ENCODE peak calls at places on chromosomes 16 and 17, in ten cellular contexts. H is PC-9, Q is SK-N-SH, J is Karpas-422, T is mesenchymal stem cell, I is MM.1S, M is neural progenitor cell, Z is IMR-90, N is GM23338, R is neuronal stem cell. O is an unnamed sample.

GRCh38 chr17:46928472-46929261 is 5.7 kb downstream of the GOSR2 start:
- DNase-seq in H (no peak), Q (no peak), J (no peak), T (peak), I (no peak), M (no peak), Z (no peak), N (no peak), R (no peak), O (no peak)

GRCh38 chr17:66435182-66435581 is 132.8 kb downstream of the PRKCA start:
- DNase-seq in H (no peak), Q (no peak), J (no peak), T (no peak), I (no peak), M (no peak), Z (no peak), N (no peak), R (no peak), O (no peak)

GRCh38 chr17:65324977-65325376 is 187.8 kb downstream of the RGS9 start:
- DNase-seq in H (no peak), Q (no peak), J (no peak), T (no peak), I (no peak), M (no peak), Z (no peak), N (no peak), R (no peak), O (no peak)

GRCh38 chr17:27415090-27415795 is 41.0 kb upstream of the KSR1 start:
- DNase-seq in H (no peak), Q (no peak), J (no peak), T (no peak), I (no peak), M (no peak), Z (no peak), N (peak), R (no peak), O (no peak)

GRCh38 chr16:50718061-50718760 is 23.7 kb upstream of the CYLD start:
- DNase-seq in H (no peak), Q (peak), J (no peak), T (no peak), I (no peak), M (no peak), Z (peak), N (no peak), R (no peak), O (no peak)

GRCh38 chr17:19003966-19004600 is 481 bp downstream of the FAM83G start:
- DNase-seq in H (peak), Q (peak), J (peak), T (peak), I (peak), M (peak), Z (peak), N (peak), R (peak), O (no peak)

GRCh38 chr16:56988948-56989945 is at the start of gene NLRC5:
- DNase-seq in H (peak), Q (peak), J (peak), T (peak), I (peak), M (peak), Z (peak), N (peak), R (peak), O (peak)

GRCh38 chr17:54426287-54426886 is 474.3 kb upstream of the TOM1L1 start:
- DNase-seq in H (no peak), Q (peak), J (peak), T (no peak), I (peak), M (peak), Z (no peak), N (peak), R (peak), O (peak)

GRCh38 chr16:2926660-2927646 is 15.2 kb downstream of the FLYWCH1 start:
- DNase-seq in H (peak), Q (peak), J (peak), T (peak), I (peak), M (peak), Z (peak), N (peak), R (peak), O (peak)

GRCh38 chr17:60827920-60828319 is 150.3 kb downstream of the BCAS3 start:
- DNase-seq in H (no peak), Q (no peak), J (no peak), T (no peak), I (no peak), M (no peak), Z (no peak), N (no peak), R (no peak), O (no peak)

GRCh38 chr17:61594294-61594825 is 3.3 kb upstream of the NACA2 start:
- DNase-seq in H (no peak), Q (no peak), J (no peak), T (no peak), I (no peak), M (no peak), Z (no peak), N (no peak), R (no peak), O (peak)

GRCh38 chr17:28760987-28761562 is 17.3 kb downstream of the TRAF4 start:
- DNase-seq in H (peak), Q (no peak), J (no peak), T (peak), I (no peak), M (peak), Z (peak), N (peak), R (no peak), O (peak)

GRCh38 chr17:17941015-17941414 is 31.2 kb downstream of the TOM1L2 start:
- DNase-seq in H (no peak), Q (no peak), J (no peak), T (no peak), I (no peak), M (no peak), Z (no peak), N (no peak), R (no peak), O (no peak)

GRCh38 chr16:57519796-57520360 is 16.5 kb downstream of the CCDC102A start:
- DNase-seq in H (peak), Q (peak), J (peak), T (peak), I (peak), M (peak), Z (peak), N (peak), R (no peak), O (peak)

GRCh38 chr16:79482011-79482410 is 118.5 kb downstream of the MAF start:
- DNase-seq in H (no peak), Q (no peak), J (no peak), T (no peak), I (no peak), M (no peak), Z (no peak), N (no peak), R (no peak), O (no peak)

GRCh38 chr17:73566905-73567782 is 77.1 kb downstream of the SDK2 start:
- DNase-seq in H (no peak), Q (no peak), J (no peak), T (no peak), I (peak), M (peak), Z (no peak), N (peak), R (no peak), O (no peak)

GRCh38 chr17:64128787-64129514 is 993 bp downstream of the ERN1 start:
- DNase-seq in H (peak), Q (no peak), J (no peak), T (peak), I (no peak), M (no peak), Z (no peak), N (peak), R (no peak), O (peak)

GRCh38 chr17:76744747-76745146 is 6.8 kb downstream of the MFSD11 start:
- DNase-seq in H (no peak), Q (no peak), J (no peak), T (no peak), I (no peak), M (no peak), Z (no peak), N (no peak), R (no peak), O (no peak)

GRCh38 chr17:83073389-83074063 is 5.9 kb upstream of the METRNL start:
- DNase-seq in H (peak), Q (no peak), J (no peak), T (no peak), I (no peak), M (no peak), Z (no peak), N (no peak), R (no peak), O (peak)

GRCh38 chr17:44317545-44317944 is 7.1 kb downstream of the SLC25A39 start:
- DNase-seq in H (no peak), Q (no peak), J (no peak), T (no peak), I (no peak), M (no peak), Z (no peak), N (no peak), R (no peak), O (no peak)

GRCh38 chr17:2736956-2737355 is 12.5 kb downstream of the CCDC92B start:
- DNase-seq in H (no peak), Q (peak), J (no peak), T (peak), I (no peak), M (no peak), Z (no peak), N (no peak), R (no peak), O (no peak)

GRCh38 chr17:69637399-69638165 is 223.1 kb downstream of the MAP2K6 start:
- DNase-seq in H (no peak), Q (no peak), J (peak), T (peak), I (no peak), M (peak), Z (peak), N (no peak), R (no peak), O (no peak)

GRCh38 chr17:82230627-82231311 is 1.9 kb downstream of the SLC16A3 start:
- DNase-seq in H (peak), Q (peak), J (no peak), T (peak), I (peak), M (peak), Z (peak), N (peak), R (peak), O (peak)

DNA sequence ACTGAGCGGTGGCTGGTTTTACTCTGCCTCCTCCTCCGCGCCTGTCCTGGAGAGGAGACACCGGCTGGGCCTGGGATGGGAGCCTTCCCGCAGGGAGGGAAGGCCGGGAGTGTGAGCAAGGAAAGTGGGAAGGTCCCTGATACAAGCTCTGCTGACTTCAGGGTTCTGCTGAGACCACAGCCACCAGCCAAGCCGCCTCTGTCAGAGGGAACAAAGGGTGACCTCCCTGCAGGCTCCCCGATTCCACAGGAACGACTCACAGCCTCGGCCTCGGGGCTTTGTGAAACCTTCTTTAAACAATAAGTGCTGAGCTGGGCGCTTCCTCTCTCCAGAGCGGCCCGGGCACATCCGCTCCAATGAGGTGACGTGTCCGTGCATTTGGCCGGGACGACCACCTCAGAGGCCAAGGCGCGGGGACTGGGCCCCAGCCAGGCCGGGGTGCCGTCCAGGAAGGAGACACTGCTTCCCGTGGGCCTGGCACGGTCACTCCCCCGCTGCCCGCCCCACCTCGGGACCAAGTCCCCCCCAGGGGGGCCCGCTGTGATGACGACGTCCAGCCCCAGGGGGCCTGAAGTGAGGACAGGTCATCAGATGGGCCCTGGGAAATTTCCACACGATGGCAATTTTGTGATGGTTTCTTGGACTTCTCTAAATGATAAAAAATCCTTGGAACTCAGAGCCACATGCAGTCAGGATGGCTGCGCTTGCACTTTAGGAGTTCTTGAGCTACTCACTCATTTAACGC is 11.8 kb upstream of the CIBAR2 start:
- DNase-seq in H (peak), Q (no peak), J (peak), T (peak), I (no peak), M (peak), Z (peak), N (peak), R (no peak), O (peak)
- H2AFZ ChIP-seq in H (no peak), Q (peak), J (no peak), T (no peak), I (no peak), M (peak), Z (peak), N (peak), R (peak), O (peak)

GRCh38 chr17:43094129-43094834 is 30.9 kb downstream of the BRCA1 start:
- DNase-seq in H (no peak), Q (no peak), J (no peak), T (no peak), I (no peak), M (no peak), Z (peak), N (no peak), R (no peak), O (no peak)
- H2AFZ ChIP-seq in H (no peak), Q (no peak), J (no peak), T (no peak), I (no peak), M (no peak), Z (no peak), N (no peak), R (no peak), O (no peak)

GRCh38 chr17:7497228-7497627 is 13.1 kb downstream of the POLR2A start:
- DNase-seq in H (no peak), Q (no peak), J (no peak), T (no peak), I (no peak), M (no peak), Z (no peak), N (no peak), R (no peak), O (no peak)
- H2AFZ ChIP-seq in H (no peak), Q (no peak), J (no peak), T (no peak), I (no peak), M (no peak), Z (no peak), N (no peak), R (no peak), O (no peak)

GRCh38 chr17:59165933-59166342 is 10.4 kb downstream of the PRR11 start:
- DNase-seq in H (peak), Q (peak), J (peak), T (peak), I (peak), M (peak), Z (peak), N (peak), R (peak), O (peak)
- H2AFZ ChIP-seq in H (no peak), Q (peak), J (no peak), T (no peak), I (no peak), M (no peak), Z (no peak), N (no peak), R (peak), O (peak)

GRCh38 chr16:53605979-53606378 is 97.7 kb downstream of the RPGRIP1L start:
- DNase-seq in H (no peak), Q (no peak), J (no peak), T (no peak), I (no peak), M (no peak), Z (no peak), N (no peak), R (no peak), O (no peak)

GRCh38 chr16:53599548-53599947 is 96.5 kb upstream of the AKTIP start:
- DNase-seq in H (no peak), Q (no peak), J (no peak), T (peak), I (no peak), M (no peak), Z (no peak), N (no peak), R (no peak), O (no peak)

GRCh38 chr16:53598513-53599266 is 95.7 kb upstream of the AKTIP start:
- DNase-seq in H (no peak), Q (no peak), J (no peak), T (no peak), I (no peak), M (peak), Z (no peak), N (no peak), R (no peak), O (no peak)

GRCh38 chr16:53605356-53605755 is 98.3 kb downstream of the RPGRIP1L start:
- DNase-seq in H (no peak), Q (no peak), J (no peak), T (no peak), I (no peak), M (no peak), Z (no peak), N (no peak), R (no peak), O (no peak)

GRCh38 chr16:53600076-53600475 is 97.1 kb upstream of the AKTIP start:
- DNase-seq in H (no peak), Q (no peak), J (no peak), T (peak), I (no peak), M (no peak), Z (peak), N (no peak), R (no peak), O (no peak)
- H2AFZ ChIP-seq in H (no peak), Q (no peak), J (no peak), T (no peak), I (no peak), M (no peak), Z (no peak), N (no peak), R (no peak), O (no peak)

GRCh38 chr16:20866161-20866772 is 33.9 kb downstream of the DCUN1D3 start:
- DNase-seq in H (peak), Q (peak), J (no peak), T (peak), I (no peak), M (peak), Z (peak), N (no peak), R (peak), O (peak)
- H2AFZ ChIP-seq in H (no peak), Q (peak), J (no peak), T (no peak), I (no peak), M (no peak), Z (peak), N (no peak), R (no peak), O (no peak)

GRCh38 chr17:20925091-20925490 is 117.7 kb downstream of the USP22 start:
- DNase-seq in H (no peak), Q (no peak), J (no peak), T (peak), I (no peak), M (no peak), Z (peak), N (no peak), R (no peak), O (peak)

GRCh38 chr17:20924306-20924705 is 118.5 kb downstream of the USP22 start:
- DNase-seq in H (no peak), Q (no peak), J (no peak), T (no peak), I (no peak), M (no peak), Z (no peak), N (no peak), R (no peak), O (no peak)

GRCh38 chr17:20919990-20920812 is 122.6 kb downstream of the USP22 start:
- DNase-seq in H (no peak), Q (no peak), J (no peak), T (no peak), I (no peak), M (no peak), Z (no peak), N (no peak), R (no peak), O (no peak)

GRCh38 chr17:20922128-20922670 is 120.6 kb downstream of the USP22 start:
- DNase-seq in H (peak), Q (no peak), J (no peak), T (peak), I (no peak), M (no peak), Z (peak), N (no peak), R (no peak), O (peak)

GRCh38 chr17:20920813-20921199 is 122.0 kb downstream of the USP22 start:
- DNase-seq in H (no peak), Q (no peak), J (no peak), T (peak), I (no peak), M (no peak), Z (peak), N (peak), R (no peak), O (no peak)
- H2AFZ ChIP-seq in H (no peak), Q (no peak), J (no peak), T (no peak), I (no peak), M (no peak), Z (no peak), N (no peak), R (no peak), O (no peak)

GRCh38 chr16:77579283-77579985 is 142.9 kb upstream of the NUDT7 start:
- DNase-seq in H (no peak), Q (no peak), J (no peak), T (peak), I (no peak), M (no peak), Z (peak), N (no peak), R (no peak), O (no peak)

GRCh38 chr16:77569406-77569805 is 134.6 kb upstream of the ADAMTS18 start:
- DNase-seq in H (no peak), Q (no peak), J (no peak), T (no peak), I (no peak), M (no peak), Z (no peak), N (no peak), R (no peak), O (no peak)

GRCh38 chr16:77570574-77570973 is 135.7 kb upstream of the ADAMTS18 start:
- DNase-seq in H (no peak), Q (no peak), J (no peak), T (no peak), I (no peak), M (no peak), Z (no peak), N (no peak), R (no peak), O (no peak)

GRCh38 chr16:77571463-77571862 is 136.6 kb upstream of the ADAMTS18 start:
- DNase-seq in H (no peak), Q (no peak), J (no peak), T (no peak), I (no peak), M (no peak), Z (no peak), N (no peak), R (no peak), O (no peak)

GRCh38 chr16:77574867-77575619 is 140.2 kb upstream of the ADAMTS18 start:
- DNase-seq in H (no peak), Q (no peak), J (no peak), T (peak), I (no peak), M (no peak), Z (no peak), N (no peak), R (no peak), O (no peak)
- H2AFZ ChIP-seq in H (no peak), Q (no peak), J (no peak), T (no peak), I (no peak), M (peak), Z (no peak), N (peak), R (no peak), O (no peak)